ENCODE peak calls at places on chromosomes 4 and X, in four cellular contexts. W is IMR-90, B is H1, A is mesendoderm. X is an unnamed sample.

GRCh38 chr4:157315968-157316367 is 95.4 kb downstream of the GRIA2 start:
- DNase-seq in W (no peak), B (no peak), A (no peak), X (no peak)

GRCh38 chr4:151922306-151922705 is 161.5 kb upstream of the GATB start:
- DNase-seq in W (peak), B (no peak), A (no peak), X (no peak)

GRCh38 chr4:165476214-165477098 is 97.6 kb downstream of the CPE start:
- DNase-seq in W (peak), B (no peak), A (no peak), X (no peak)

GRCh38 chr4:126470862-126471261 is 1156.1 kb downstream of the FAT4 start:
- DNase-seq in W (peak), B (no peak), A (peak), X (no peak)

GRCh38 chr4:337932-338758 is 531 bp downstream of the ZNF141 start:
- DNase-seq in W (peak), B (peak), A (no peak), X (no peak)

GRCh38 chr4:98521486-98521885 is 136.9 kb downstream of the TSPAN5 start:
- DNase-seq in W (no peak), B (no peak), A (no peak), X (no peak)

GRCh38 chr4:972651-973424 is 531 bp downstream of the DGKQ start:
- DNase-seq in W (no peak), B (peak), A (no peak), X (no peak)

GRCh38 chr4:174521800-174522182 is 497 bp downstream of the HPGD start:
- DNase-seq in W (no peak), B (peak), A (peak), X (peak)

GRCh38 chr4:125266901-125267601 is 47.7 kb upstream of the FAT4 start:
- DNase-seq in W (peak), B (no peak), A (no peak), X (no peak)

GRCh38 chr4:7901274-7901845 is 38.3 kb downstream of the AFAP1 start:
- DNase-seq in W (no peak), B (no peak), A (no peak), X (no peak)

DNA sequence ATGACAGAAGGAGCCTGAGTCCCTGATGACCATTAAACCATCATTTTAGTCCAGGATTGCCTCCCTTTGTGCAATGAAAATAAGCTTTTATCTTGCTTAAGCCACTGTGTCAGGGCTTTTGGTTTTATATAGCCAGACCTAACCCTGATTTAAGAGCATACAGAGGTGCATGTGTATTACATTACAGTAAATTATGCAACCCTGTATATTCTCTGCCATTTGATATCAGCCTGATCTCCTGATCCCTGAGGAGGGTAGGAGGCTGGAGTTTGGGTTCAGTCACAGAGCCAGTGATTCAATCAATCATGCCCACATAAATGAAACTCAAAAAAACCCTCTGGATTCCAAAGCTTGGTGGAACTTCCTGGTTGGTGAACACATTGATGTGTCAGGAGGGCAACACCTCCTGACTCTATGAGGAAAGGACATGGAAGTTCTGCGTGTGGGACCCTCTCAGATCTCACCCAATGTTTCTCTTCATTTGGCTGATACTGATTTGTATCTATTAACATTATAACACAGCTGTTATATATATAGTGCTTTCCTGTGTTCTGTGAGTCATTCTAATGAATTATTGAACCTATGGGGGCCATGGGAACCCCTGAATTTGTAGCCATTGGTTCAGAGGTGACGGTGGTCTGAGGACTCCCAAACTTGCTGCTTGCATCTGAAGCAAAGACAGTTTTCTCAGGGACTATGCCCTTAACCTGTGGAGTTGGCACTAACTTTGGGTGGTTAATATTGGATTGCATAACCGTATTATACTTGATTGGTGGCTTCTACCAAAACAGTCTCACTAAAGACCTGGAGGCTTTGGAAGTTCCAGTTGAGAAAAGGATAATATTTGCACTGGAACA is 7.5 kb upstream of the KLHL8 start:
- DNase-seq in W (no peak), B (no peak), A (no peak), X (no peak)
- H3K27ac ChIP-seq in W (no peak), B (no peak), A (no peak), X (no peak)

DNA sequence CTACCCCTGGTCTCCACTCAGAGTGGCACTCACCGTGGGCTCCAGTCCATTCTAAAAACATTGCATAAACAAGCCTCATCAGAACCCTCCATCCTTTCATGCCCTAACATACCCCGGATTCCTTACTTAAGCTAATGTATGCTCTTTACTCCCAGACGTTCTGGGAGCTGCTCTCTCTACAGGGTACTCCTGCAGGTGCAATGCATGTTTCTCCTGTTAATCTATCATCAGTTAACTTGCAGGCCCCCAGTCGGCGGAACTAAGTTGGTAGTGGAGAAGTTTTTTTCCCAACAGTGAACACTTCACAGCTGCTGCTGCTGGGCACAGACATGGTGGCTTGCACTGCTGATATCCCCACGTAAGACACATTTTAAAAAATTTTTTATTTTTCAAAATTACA is 161.6 kb upstream of the FAT1 start:
- DNase-seq in W (no peak), B (no peak), A (peak), X (no peak)
- H4K5ac ChIP-seq in W (no peak), B (no peak), A (no peak), X (no peak)

DNA sequence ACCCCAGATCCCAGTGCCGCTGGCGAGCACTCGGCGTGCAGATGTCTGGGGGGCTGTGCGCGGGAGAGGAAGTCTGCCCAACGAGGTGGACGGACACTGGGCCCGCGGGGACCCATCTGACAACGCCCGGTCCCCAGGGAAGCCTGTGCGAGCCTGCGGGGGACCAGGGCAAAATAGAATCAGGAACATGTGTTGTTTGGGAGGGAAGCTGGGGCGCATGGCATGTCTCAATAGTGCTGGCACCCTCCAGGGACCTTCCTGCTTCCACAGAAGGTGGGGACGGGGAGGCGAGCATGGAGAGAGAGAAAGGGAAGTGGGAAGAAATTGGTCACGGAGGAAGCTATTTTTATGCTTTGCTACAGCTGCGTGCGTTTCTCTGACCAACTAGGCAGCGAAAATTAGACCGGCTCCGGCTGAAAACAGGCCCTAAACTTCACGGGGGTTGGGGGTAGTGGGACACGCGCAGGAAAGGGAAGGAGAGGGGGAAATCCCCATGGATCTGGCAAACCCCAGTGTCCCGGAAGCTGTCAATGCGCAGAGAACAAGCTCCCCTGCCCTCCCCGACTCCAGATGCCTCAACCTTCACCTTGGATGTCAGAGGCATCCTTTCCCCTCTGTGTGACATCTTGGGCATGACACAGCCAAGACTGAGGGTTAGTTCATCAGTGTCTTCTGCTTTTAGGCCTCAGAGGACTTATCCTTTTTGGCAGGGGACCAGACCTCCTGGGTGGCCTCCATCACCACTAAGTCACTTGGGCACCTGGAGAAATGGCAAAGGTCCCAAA is 169.8 kb upstream of the BCOR start:
- DNase-seq in W (no peak), B (no peak), A (no peak), X (no peak)
- H3K4ac ChIP-seq in W (peak), B (no peak), A (no peak), X (no peak)

GRCh38 chr4:56182356-56182755 is 204.9 kb downstream of the AASDH start:
- DNase-seq in W (no peak), B (no peak), A (no peak), X (no peak)
- H3K27ac ChIP-seq in W (no peak), B (no peak), A (no peak), X (no peak)

GRCh38 chrX:16213970-16214369 is 46.7 kb downstream of the MAGEB17 start:
- DNase-seq in W (no peak), B (no peak), A (no peak), X (no peak)
- H4K5ac ChIP-seq in W (no peak), B (peak), A (no peak), X (no peak)